ENCODE peak calls at places on chromosomes 2 and 18, in four cellular contexts. One of them, this sample, is unnamed.

GRCh38 chr18:79513381-79514081 is 117.8 kb downstream of the NFATC1 start:
- DNase-seq in gastrocnemius medialis: no peak
- DNase-seq in heart right ventricle: peak; percentile 16
- DNase-seq in mesendoderm: no peak
- DNase-seq in this sample: peak; percentile 42

GRCh38 chr2:185934232-185934631 is 195.6 kb downstream of the FSIP2 start:
- DNase-seq in heart right ventricle: no peak
- DNase-seq in gastrocnemius medialis: no peak
- DNase-seq in mesendoderm: no peak
- DNase-seq in this sample: no peak

GRCh38 chr2:76491503-76491902 is 780.8 kb upstream of the GCFC2 start:
- DNase-seq in mesendoderm: no peak
- DNase-seq in heart right ventricle: no peak
- DNase-seq in gastrocnemius medialis: no peak
- DNase-seq in this sample: no peak

GRCh38 chr18:30481871-30482270 is 560.7 kb downstream of the DSC3 start:
- DNase-seq in gastrocnemius medialis: no peak
- DNase-seq in mesendoderm: peak; percentile 86
- DNase-seq in heart right ventricle: no peak
- DNase-seq in this sample: peak; percentile 2

GRCh38 chr18:24023185-24023814 is 8.7 kb downstream of the TTC39C start:
- DNase-seq in gastrocnemius medialis: no peak
- DNase-seq in heart right ventricle: no peak
- DNase-seq in mesendoderm: peak; percentile 87
- DNase-seq in this sample: peak; percentile 60

GRCh38 chr2:16687222-16687621 is 21.6 kb upstream of the CYRIA start:
- DNase-seq in mesendoderm: no peak
- DNase-seq in heart right ventricle: no peak
- DNase-seq in gastrocnemius medialis: no peak
- DNase-seq in this sample: no peak

GRCh38 chr18:12520442-12520992 is 112.8 kb downstream of the PRELID3A start:
- DNase-seq in mesendoderm: no peak
- DNase-seq in heart right ventricle: no peak
- DNase-seq in gastrocnemius medialis: no peak
- DNase-seq in this sample: no peak

GRCh38 chr2:197159681-197160211 is 150.8 kb downstream of the ANKRD44 start:
- DNase-seq in mesendoderm: no peak
- DNase-seq in gastrocnemius medialis: no peak
- DNase-seq in heart right ventricle: no peak
- DNase-seq in this sample: no peak

GRCh38 chr2:38690499-38691420 is 24.8 kb downstream of the GALM start:
- DNase-seq in mesendoderm: peak; percentile 26
- DNase-seq in gastrocnemius medialis: no peak
- DNase-seq in heart right ventricle: no peak
- DNase-seq in this sample: no peak

GRCh38 chr2:234178309-234179030 is 128.0 kb downstream of the SPP2 start:
- DNase-seq in mesendoderm: peak; percentile 31
- DNase-seq in heart right ventricle: no peak
- DNase-seq in gastrocnemius medialis: no peak
- DNase-seq in this sample: no peak

GRCh38 chr18:75346671-75347070 is 80.8 kb downstream of the SMIM21 start:
- DNase-seq in mesendoderm: no peak
- DNase-seq in gastrocnemius medialis: no peak
- DNase-seq in heart right ventricle: no peak
- DNase-seq in this sample: no peak

GRCh38 chr2:166451451-166451850 is 42.6 kb downstream of the SCN7A start:
- DNase-seq in gastrocnemius medialis: no peak
- DNase-seq in heart right ventricle: no peak
- DNase-seq in mesendoderm: peak; percentile 2
- DNase-seq in this sample: no peak

GRCh38 chr2:138333677-138334076 is 167.9 kb upstream of the SPOPL start:
- DNase-seq in gastrocnemius medialis: no peak
- DNase-seq in heart right ventricle: no peak
- DNase-seq in mesendoderm: no peak
- DNase-seq in this sample: no peak

GRCh38 chr2:135825855-135826190 is 11.2 kb downstream of the LCT start:
- DNase-seq in mesendoderm: no peak
- DNase-seq in gastrocnemius medialis: no peak
- DNase-seq in heart right ventricle: no peak
- DNase-seq in this sample: no peak

GRCh38 chr2:50650398-50650810 is 381.5 kb downstream of the NRXN1 start:
- DNase-seq in mesendoderm: no peak
- DNase-seq in heart right ventricle: no peak
- DNase-seq in gastrocnemius medialis: no peak
- DNase-seq in this sample: no peak

GRCh38 chr18:31199190-31199769 is 36.6 kb upstream of the DSC1 start:
- DNase-seq in mesendoderm: no peak
- DNase-seq in heart right ventricle: no peak
- DNase-seq in gastrocnemius medialis: no peak
- DNase-seq in this sample: no peak

GRCh38 chr2:9594361-9595063 is 36.3 kb downstream of the YWHAQ start:
- DNase-seq in gastrocnemius medialis: no peak
- DNase-seq in heart right ventricle: no peak
- DNase-seq in mesendoderm: peak; percentile 44
- DNase-seq in this sample: no peak

DNA sequence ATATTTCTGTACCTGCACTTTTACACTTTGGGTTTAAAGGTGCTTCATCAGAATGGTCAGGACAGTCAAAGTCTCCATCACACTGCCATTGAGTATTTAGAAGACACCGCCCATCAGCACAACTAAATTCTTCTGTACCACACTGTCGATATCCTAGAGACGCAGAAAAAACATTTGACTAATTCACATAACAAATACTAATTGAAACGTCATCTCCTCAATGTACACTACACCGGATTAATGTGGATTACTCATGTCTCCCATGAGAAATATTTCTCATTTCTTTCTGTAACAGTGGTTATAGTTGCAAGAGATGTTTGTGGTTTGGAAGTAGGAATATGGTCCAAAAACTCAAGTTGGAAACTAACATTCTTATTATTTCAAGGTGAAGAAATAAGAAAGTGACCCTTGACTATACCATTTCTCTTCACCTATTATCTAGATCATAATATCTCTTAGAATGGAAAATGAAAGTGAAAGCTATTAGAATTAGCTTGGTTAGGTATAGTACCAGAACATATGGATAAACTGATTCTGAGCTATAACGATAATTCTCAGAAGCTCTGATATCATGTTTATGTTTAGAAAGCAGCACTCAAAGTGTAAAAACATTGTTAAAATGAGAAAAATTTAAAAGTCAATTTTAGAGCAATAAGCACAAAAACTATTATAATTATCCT is 1627.7 kb downstream of the LRP1B start:
- DNase-seq in mesendoderm: no peak
- DNase-seq in heart right ventricle: no peak
- DNase-seq in gastrocnemius medialis: no peak
- DNase-seq in this sample: no peak
- H3K4me3 ChIP-seq in mesendoderm: no peak overlapping the region
- H3K4me3 ChIP-seq in heart right ventricle: no peak overlapping the region
- H3K4me3 ChIP-seq in gastrocnemius medialis: no peak overlapping the region
- H3K4me3 ChIP-seq in this sample: no peak overlapping the region

DNA sequence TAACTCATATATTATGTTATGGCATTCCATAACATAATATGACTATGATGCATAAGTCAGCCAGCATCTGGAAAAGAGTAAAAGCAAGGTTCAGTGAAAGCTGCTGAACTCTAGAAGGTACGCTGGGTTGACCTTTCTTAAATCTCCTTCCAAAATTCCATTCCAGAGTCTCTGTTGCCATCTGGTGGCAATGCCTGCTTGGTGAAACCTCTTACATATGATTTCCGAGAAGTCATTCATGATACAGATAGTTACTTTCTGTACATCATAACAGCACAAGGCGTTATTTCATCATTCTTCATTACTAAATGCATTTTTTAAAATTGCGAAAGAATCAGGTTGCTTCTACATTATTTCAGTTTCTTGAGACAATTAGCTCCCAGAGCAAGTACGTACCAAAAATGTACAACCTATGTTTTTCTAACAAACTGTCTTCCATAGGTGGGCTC is 7.0 kb upstream of the EPG5 start:
- DNase-seq in mesendoderm: peak; percentile 70
- DNase-seq in gastrocnemius medialis: peak; percentile 26
- DNase-seq in heart right ventricle: no peak
- DNase-seq in this sample: peak; percentile 38
- H3K4me3 ChIP-seq in mesendoderm: no peak overlapping the region
- H3K4me3 ChIP-seq in gastrocnemius medialis: no peak overlapping the region
- H3K4me3 ChIP-seq in heart right ventricle: no peak overlapping the region
- H3K4me3 ChIP-seq in this sample: no peak overlapping the region

DNA sequence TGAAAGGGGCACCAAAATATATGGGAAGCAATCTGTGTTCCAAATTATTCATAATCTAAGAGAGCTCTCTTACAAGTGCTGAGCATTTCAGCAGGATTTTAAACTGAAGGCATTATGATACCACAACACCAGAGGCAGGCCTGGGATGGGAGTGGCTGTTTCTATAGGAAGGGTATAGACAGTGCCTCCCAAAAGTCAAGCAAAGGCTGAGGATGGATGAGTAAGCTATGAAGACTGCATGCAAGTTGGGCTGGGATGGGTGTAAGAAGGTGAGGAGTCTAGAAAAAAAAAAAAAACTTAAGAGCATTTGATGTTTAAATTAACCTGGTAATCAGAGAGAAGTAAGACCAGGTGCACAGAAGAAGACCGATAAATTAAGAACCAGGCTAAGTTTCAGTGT is 132.5 kb downstream of the OSR1 start:
- DNase-seq in mesendoderm: no peak
- DNase-seq in heart right ventricle: no peak
- DNase-seq in gastrocnemius medialis: no peak
- DNase-seq in this sample: no peak
- H3K4me3 ChIP-seq in mesendoderm: no peak overlapping the region
- H3K4me3 ChIP-seq in heart right ventricle: no peak overlapping the region
- H3K4me3 ChIP-seq in gastrocnemius medialis: no peak overlapping the region
- H3K4me3 ChIP-seq in this sample: no peak overlapping the region

DNA sequence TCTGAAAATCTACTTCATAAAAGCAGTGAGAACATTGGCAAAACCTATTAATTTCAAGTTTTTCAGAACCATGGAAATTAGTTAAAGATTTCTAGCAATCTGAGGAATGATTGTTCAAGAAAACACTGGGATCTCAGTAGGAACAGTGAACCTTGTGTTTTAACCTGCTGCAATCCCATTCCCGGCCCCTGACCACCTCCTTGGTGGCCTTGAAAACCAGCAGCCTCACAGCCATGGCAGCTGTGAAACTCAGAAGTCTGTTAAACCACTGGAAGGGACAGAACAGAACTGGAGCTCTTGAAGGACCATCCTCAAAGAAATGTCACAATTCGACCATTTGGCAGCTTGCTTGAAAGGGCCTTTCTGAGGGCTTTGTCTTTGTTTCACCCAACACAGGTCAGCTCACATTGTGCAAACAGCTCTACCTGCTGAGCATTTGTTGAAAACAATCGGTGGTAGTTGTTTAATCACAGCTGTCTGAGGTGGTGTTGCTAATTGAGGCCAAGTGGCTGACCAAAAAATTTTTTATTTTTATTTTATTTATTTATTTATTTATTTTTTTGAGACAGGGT is 25.8 kb downstream of the NEDD4L start:
- DNase-seq in heart right ventricle: no peak
- DNase-seq in mesendoderm: peak; percentile 61
- DNase-seq in gastrocnemius medialis: no peak
- DNase-seq in this sample: no peak
- H3K4me3 ChIP-seq in heart right ventricle: no peak overlapping the region
- H3K4me3 ChIP-seq in mesendoderm: no peak overlapping the region
- H3K4me3 ChIP-seq in gastrocnemius medialis: no peak overlapping the region
- H3K4me3 ChIP-seq in this sample: no peak overlapping the region

GRCh38 chr2:11118761-11119160 is 36.5 kb upstream of the SLC66A3 start:
- DNase-seq in heart right ventricle: no peak
- DNase-seq in mesendoderm: no peak
- DNase-seq in gastrocnemius medialis: no peak
- DNase-seq in this sample: no peak
- H3K4me3 ChIP-seq in heart right ventricle: no peak overlapping the region
- H3K4me3 ChIP-seq in mesendoderm: no peak overlapping the region
- H3K4me3 ChIP-seq in gastrocnemius medialis: no peak overlapping the region
- H3K4me3 ChIP-seq in this sample: no peak overlapping the region

This sample was measured in H7.